ENCODE peak calls at places on chromosomes 16 and 17, in ten cellular contexts. T is A549, X is stomach, G is transverse colon, W is K562, B is H1, P is esophagus muscularis mucosa, K is sigmoid colon, J is upper lobe of left lung, Z is SK-N-SH. Y is an unnamed sample.
A peak's percentile ranks its signal among the peaks of the same experiment; 100 is the strongest.

GRCh38 chr17:50468120-50469004 is at the start of gene CHAD:
- DNase-seq in K (peak; percentile 64), B (no peak), P (no peak), G (no peak), T (no peak), W (no peak), X (no peak), J (no peak), Z (peak; percentile 87), Y (no peak)

GRCh38 chr16:73215482-73216377 is 167.8 kb upstream of the ZFHX3 start:
- DNase-seq in W (no peak), X (no peak), Z (no peak), P (no peak), J (no peak), T (no peak), K (no peak), G (no peak), B (no peak), Y (no peak)

GRCh38 chr17:15741624-15742023 is 9.5 kb downstream of the TBC1D26 start:
- DNase-seq in T (no peak), G (no peak), J (no peak), P (no peak), X (no peak), W (no peak), K (no peak), B (no peak), Z (no peak), Y (no peak)

GRCh38 chr17:42526031-42526444 is 10.0 kb upstream of the NAGLU start:
- DNase-seq in T (peak; percentile 53), K (peak; percentile 59), G (peak; percentile 49), P (no peak), J (no peak), X (no peak), W (no peak), Z (no peak), B (no peak), Y (no peak)

GRCh38 chr16:16133943-16134604 is 89.2 kb downstream of the ABCC6 start:
- DNase-seq in G (no peak), P (no peak), K (no peak), B (no peak), X (no peak), T (peak; percentile 48), J (no peak), W (no peak), Z (no peak), Y (no peak)

GRCh38 chr17:69637399-69638165 is 223.1 kb downstream of the MAP2K6 start:
- DNase-seq in Z (no peak), W (no peak), P (no peak), B (no peak), J (no peak), G (no peak), X (no peak), K (no peak), T (no peak), Y (no peak)

GRCh38 chr16:85554114-85554790 is 58.9 kb upstream of the GSE1 start:
- DNase-seq in G (peak; percentile 83), T (peak; percentile 81), W (peak; percentile 96), J (peak; percentile 89), X (peak; percentile 73), Z (peak; percentile 82), K (peak; percentile 88), B (no peak), P (no peak), Y (peak; percentile 86)

GRCh38 chr16:70480127-70481105 is 26.0 kb downstream of the FCSK start:
- DNase-seq in X (no peak), J (no peak), G (no peak), P (no peak), Z (no peak), T (no peak), K (no peak), B (no peak), W (no peak), Y (no peak)

GRCh38 chr16:47612711-47613110 is 151.6 kb downstream of the PHKB start:
- DNase-seq in W (no peak), J (no peak), P (no peak), X (no peak), K (no peak), G (no peak), B (no peak), Z (no peak), T (no peak), Y (no peak)

GRCh38 chr17:78735832-78736525 is 46.1 kb downstream of the CYTH1 start:
- DNase-seq in Z (no peak), K (no peak), W (peak; percentile 56), T (peak; percentile 49), P (no peak), B (no peak), X (no peak), G (peak; percentile 64), J (peak; percentile 50), Y (no peak)
- TF ChIP-seq EP300 in Z (no peak), K (no peak), W (peak; percentile 28), T (no peak), P (no peak), B (no peak), X (no peak), G (peak; percentile 26), J (no peak), Y (no peak)

DNA sequence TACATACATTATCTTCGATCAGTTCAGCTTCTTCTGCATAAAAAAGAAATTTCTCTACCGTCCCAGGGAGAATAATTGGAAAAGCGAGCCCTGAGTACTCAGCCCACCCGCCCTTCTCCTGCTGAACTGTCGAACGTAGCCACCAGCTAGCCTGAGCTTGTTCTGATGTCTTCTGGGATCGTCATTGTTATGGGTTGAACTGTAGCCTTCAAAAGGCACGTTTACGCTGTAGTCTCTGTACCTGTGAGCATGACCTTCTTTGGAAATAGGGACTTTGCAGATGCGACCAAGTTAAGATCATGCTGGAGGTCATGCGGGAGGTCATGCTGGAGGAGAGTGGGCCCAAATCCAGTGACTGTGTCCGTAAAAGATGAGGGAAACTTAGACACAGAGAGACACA is 86.2 kb downstream of the CMIP start:
- DNase-seq in X (no peak), K (no peak), W (no peak), T (no peak), Z (no peak), P (no peak), B (no peak), G (no peak), J (no peak), Y (no peak)
- TF ChIP-seq EP300 in X (no peak), K (no peak), W (no peak), T (no peak), Z (no peak), P (no peak), B (no peak), G (no peak), J (no peak), Y (no peak)

GRCh38 chr17:82386256-82386831 is 14.8 kb downstream of the UTS2R start:
- DNase-seq in X (no peak), Z (no peak), K (no peak), W (no peak), G (no peak), T (no peak), B (no peak), J (no peak), P (no peak), Y (no peak)

GRCh38 chr17:82383411-82383810 is 11.8 kb downstream of the UTS2R start:
- DNase-seq in B (no peak), T (no peak), Z (peak; percentile 70), X (no peak), W (no peak), K (no peak), P (no peak), J (no peak), G (no peak), Y (no peak)

GRCh38 chr17:82385559-82386255 is 14.1 kb downstream of the UTS2R start:
- DNase-seq in Z (no peak), J (no peak), T (no peak), B (no peak), G (no peak), X (no peak), W (no peak), K (no peak), P (no peak), Y (no peak)

GRCh38 chr17:82384051-82384729 is 12.6 kb downstream of the UTS2R start:
- DNase-seq in P (no peak), Z (peak; percentile 75), G (no peak), B (no peak), X (no peak), K (no peak), T (no peak), J (no peak), W (no peak), Y (no peak)

GRCh38 chr17:82384730-82385429 is 13.3 kb downstream of the UTS2R start:
- DNase-seq in B (no peak), W (peak; percentile 23), J (no peak), X (peak; percentile 85), T (peak; percentile 60), K (no peak), P (no peak), Z (peak; percentile 59), G (peak; percentile 50), Y (no peak)
- TF ChIP-seq EP300 in B (no peak), W (no peak), J (no peak), X (no peak), T (no peak), K (no peak), P (no peak), Z (no peak), G (no peak), Y (no peak)

GRCh38 chr16:67397451-67397801 is 4.1 kb upstream of the TPPP3 start:
- DNase-seq in X (no peak), J (no peak), P (no peak), G (no peak), T (no peak), K (no peak), Z (no peak), W (no peak), B (no peak), Y (peak; percentile 79)

GRCh38 chr16:67395105-67395457 is 1.8 kb upstream of the TPPP3 start:
- DNase-seq in G (no peak), W (no peak), K (no peak), P (no peak), Z (no peak), T (no peak), X (no peak), B (no peak), J (no peak), Y (no peak)

GRCh38 chr16:67395458-67396158 is 2.3 kb upstream of the TPPP3 start:
- DNase-seq in T (no peak), G (no peak), K (peak; percentile 61), Z (no peak), X (no peak), P (no peak), W (no peak), B (no peak), J (no peak), Y (no peak)

GRCh38 chr16:67396775-67397450 is 3.6 kb upstream of the TPPP3 start:
- DNase-seq in G (no peak), Z (no peak), B (no peak), T (no peak), K (no peak), P (no peak), W (no peak), J (no peak), X (no peak), Y (no peak)

DNA sequence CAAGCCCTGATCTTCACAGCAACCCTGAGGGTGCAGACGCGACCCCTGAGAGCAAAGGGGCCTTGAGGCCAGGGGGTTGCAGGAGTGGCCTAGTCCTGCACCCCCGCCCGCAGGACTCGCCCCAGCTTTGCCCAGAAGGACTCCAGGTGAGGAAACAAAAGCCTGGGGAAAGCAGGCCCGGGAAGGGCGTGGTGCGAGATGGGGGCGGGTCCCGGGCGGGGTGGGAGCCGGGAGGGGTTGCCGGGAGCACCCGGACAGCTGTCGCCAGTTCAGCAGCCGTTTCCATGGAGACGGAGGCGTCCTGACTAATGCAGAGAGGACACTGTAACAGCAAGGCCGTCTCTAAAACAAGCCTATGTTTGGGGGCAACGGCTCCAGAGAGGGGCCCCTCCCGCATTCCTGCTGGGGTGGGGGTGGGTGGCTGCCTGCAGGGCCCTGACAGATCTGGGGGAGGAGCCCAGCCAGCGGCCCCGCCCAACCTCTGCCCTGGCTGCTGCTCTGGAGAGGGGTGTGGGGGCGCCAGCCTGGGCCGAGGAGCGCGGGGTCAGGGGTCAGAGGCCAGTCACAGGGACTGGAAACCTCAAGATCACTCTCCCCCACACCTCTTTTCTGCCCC is 3.0 kb upstream of the TPPP3 start:
- DNase-seq in K (peak; percentile 89), P (no peak), X (peak; percentile 84), W (peak; percentile 94), J (peak; percentile 87), B (no peak), G (peak; percentile 92), T (peak; percentile 84), Z (peak; percentile 87), Y (peak; percentile 94)
- TF ChIP-seq EP300 in K (no peak), P (no peak), X (no peak), W (no peak), J (no peak), B (no peak), G (peak; percentile 87), T (no peak), Z (no peak), Y (no peak)

Y was measured in suprapubic skin.